ENCODE peak calls at places on chromosomes 3 and 15, in six cellular contexts. C is CD4-positive, alpha-beta T cell; O is transverse colon; A is activated CD8-positive, alpha-beta T cell treated with anti-CD3 and anti-CD28 coated beads, Interleukin-2, amount 10 ng/mL, durations not matched to agents 7 days and 5 days; N is IMR-90; V is activated T-helper 1 cell treated with Interleukin-2 at 50 U/mL for 16 hours. F is an unnamed sample.

GRCh38 chr3:4943553-4943952 is 35.7 kb upstream of the BHLHE40 start:
- DNase-seq in A (no peak), O (no peak), C (no peak), V (no peak), N (no peak), F (no peak)

GRCh38 chr3:38031022-38031994 is 1.9 kb upstream of the PLCD1 start:
- DNase-seq in N (no peak), O (peak; percentile 81), A (no peak), V (peak; percentile 46), C (peak; percentile 55), F (no peak)

GRCh38 chr3:11136871-11137626 is 17.2 kb upstream of the HRH1 start:
- DNase-seq in A (no peak), N (peak; percentile 100), O (peak; percentile 37), C (no peak), V (no peak), F (peak; percentile 81)

GRCh38 chr3:30167511-30168135 is 438.8 kb upstream of the TGFBR2 start:
- DNase-seq in O (no peak), A (no peak), C (no peak), V (no peak), N (peak; percentile 22), F (no peak)

GRCh38 chr15:82855286-82856092 is 46.1 kb downstream of the WHAMM start:
- DNase-seq in O (no peak), N (no peak), C (no peak), A (no peak), V (no peak), F (no peak)

GRCh38 chr3:118628704-118629341 is 405.8 kb downstream of the IGSF11 start:
- DNase-seq in N (peak; percentile 72), C (no peak), V (no peak), O (peak; percentile 58), A (peak; percentile 42), F (peak; percentile 93)

GRCh38 chr3:114093001-114093350 is 36.4 kb downstream of the QTRT2 start:
- DNase-seq in C (no peak), O (no peak), N (no peak), A (no peak), V (no peak), F (no peak)

GRCh38 chr15:55056500-55056899 is 140.2 kb downstream of the RSL24D1 start:
- DNase-seq in A (no peak), V (no peak), O (no peak), C (no peak), N (no peak), F (no peak)

GRCh38 chr3:30341851-30342250 is 264.6 kb upstream of the TGFBR2 start:
- DNase-seq in N (no peak), O (no peak), V (no peak), C (no peak), A (no peak), F (no peak)

GRCh38 chr3:157311633-157312365 is 124.9 kb upstream of the PTX3 start:
- DNase-seq in C (no peak), A (no peak), N (peak; percentile 94), O (no peak), V (no peak), F (no peak)

GRCh38 chr3:12997387-12997786 is 75.8 kb downstream of the IQSEC1 start:
- DNase-seq in A (no peak), O (no peak), V (no peak), C (no peak), N (no peak), F (no peak)

GRCh38 chr15:55917881-55918296 is 75.5 kb downstream of the NEDD4 start:
- DNase-seq in N (peak; percentile 96), O (peak; percentile 13), C (no peak), A (no peak), V (no peak), F (peak; percentile 50)

GRCh38 chr15:80982205-80982604 is 7.4 kb downstream of the MESD start:
- DNase-seq in O (no peak), N (no peak), V (no peak), C (no peak), A (no peak), F (no peak)

GRCh38 chr3:140629351-140630137 is 48.3 kb upstream of the TRIM42 start:
- DNase-seq in V (no peak), N (peak; percentile 35), C (no peak), O (no peak), A (no peak), F (no peak)

GRCh38 chr15:57680021-57680420 is 26.5 kb upstream of the POLR2M start:
- DNase-seq in V (no peak), O (no peak), A (no peak), N (peak; percentile 51), C (no peak), F (no peak)

GRCh38 chr3:86180696-86181095 is 810.3 kb downstream of the VGLL3 start:
- DNase-seq in V (no peak), A (no peak), C (no peak), N (no peak), O (no peak), F (peak; percentile 47)

GRCh38 chr15:78216276-78217229 is 17.8 kb downstream of the ACSBG1 start:
- DNase-seq in V (no peak), A (no peak), N (no peak), O (peak; percentile 93), C (no peak), F (no peak)

GRCh38 chr15:75203908-75204263 is 2.2 kb downstream of the C15orf39 start:
- DNase-seq in A (peak; percentile 41), V (no peak), C (no peak), O (no peak), N (no peak), F (no peak)

GRCh38 chr15:68994149-68994548 is 20.3 kb upstream of the NOX5 start:
- DNase-seq in O (no peak), V (no peak), N (peak; percentile 39), A (no peak), C (no peak), F (no peak)

GRCh38 chr15:50993598-50993997 is 85.1 kb downstream of the AP4E1 start:
- DNase-seq in V (no peak), C (no peak), O (no peak), N (peak; percentile 47), A (no peak), F (no peak)

GRCh38 chr15:70508561-70509281 is 254.6 kb downstream of the UACA start:
- DNase-seq in O (no peak), A (no peak), V (no peak), N (peak; percentile 88), C (no peak), F (no peak)

GRCh38 chr15:63198752-63199250 is 9.4 kb downstream of the RAB8B start:
- DNase-seq in A (no peak), N (peak; percentile 69), V (no peak), O (no peak), C (no peak), F (no peak)

GRCh38 chr3:57890874-57891273 is 117.3 kb upstream of the FLNB start:
- DNase-seq in A (no peak), V (no peak), O (no peak), N (peak; percentile 37), C (no peak), F (no peak)

GRCh38 chr3:74067296-74067695 is 442.6 kb upstream of the PDZRN3 start:
- DNase-seq in C (no peak), O (no peak), A (no peak), V (no peak), N (peak; percentile 32), F (peak; percentile 57)

GRCh38 chr3:62876064-62876463 is 848 bp upstream of the CADPS start:
- DNase-seq in A (peak; percentile 24), N (peak; percentile 20), V (no peak), C (no peak), O (peak; percentile 44), F (peak; percentile 84)

GRCh38 chr15:57285386-57285785 is 90.9 kb upstream of the CGNL1 start:
- DNase-seq in O (no peak), N (no peak), V (no peak), C (no peak), A (no peak), F (no peak)

GRCh38 chr15:57665187-57665586 is 41.3 kb upstream of the POLR2M start:
- DNase-seq in V (no peak), O (no peak), N (no peak), A (no peak), C (no peak), F (no peak)

GRCh38 chr3:47250309-47251060 is 32.1 kb downstream of the KIF9 start:
- DNase-seq in O (peak; percentile 15), N (peak; percentile 23), A (no peak), V (no peak), C (no peak), F (peak; percentile 56)

GRCh38 chr15:69045810-69046209 is 31.3 kb downstream of the NOX5 start:
- DNase-seq in A (no peak), V (no peak), O (no peak), C (no peak), N (peak; percentile 37), F (peak; percentile 34)

GRCh38 chr3:57951106-57951882 is 56.9 kb upstream of the FLNB start:
- DNase-seq in O (peak; percentile 60), V (no peak), C (no peak), N (peak; percentile 89), A (peak; percentile 23), F (peak; percentile 13)

GRCh38 chr15:26841514-26841913 is 25.3 kb upstream of the GABRA5 start:
- DNase-seq in C (no peak), O (no peak), V (no peak), A (no peak), N (no peak), F (no peak)

GRCh38 chr3:100419406-100419805 is 18.1 kb downstream of the LNP1 start:
- DNase-seq in O (no peak), N (no peak), V (no peak), C (no peak), A (no peak), F (no peak)

GRCh38 chr3:135970500-135971116 is 5.1 kb downstream of the PPP2R3A start:
- DNase-seq in V (no peak), A (no peak), O (no peak), N (peak; percentile 44), C (no peak), F (no peak)

GRCh38 chr3:111923821-111924220 is 55.0 kb upstream of the ABHD10 start:
- DNase-seq in C (no peak), N (no peak), V (no peak), O (no peak), A (no peak), F (no peak)

F was measured in NCI-H82.